ENCODE peak calls at places on chromosomes 11 and 22, in nine cellular contexts. Q, V, T, G, N, P, H, A and J are unnamed samples. For H3K4me1, the result is how much of the 10 kb centered on the place peaks cover.

GRCh38 chr22:50247748-50248147 is 2.9 kb upstream of the TUBGCP6 start:
- DNase-seq in Q (no peak), V (peak), T (peak), G (peak), N (no peak), P (no peak), H (no peak), A (no peak), J (peak)

GRCh38 chr11:83192846-83193245 is 666 bp upstream of the ANKRD42 start:
- DNase-seq in Q (no peak), V (no peak), T (no peak), G (no peak), N (no peak), P (no peak), H (no peak), A (no peak), J (no peak)

GRCh38 chr11:95451682-95452081 is 220.7 kb upstream of the SESN3 start:
- DNase-seq in Q (no peak), V (no peak), T (no peak), G (no peak), N (no peak), P (no peak), H (no peak), A (no peak), J (no peak)

GRCh38 chr11:66639066-66639813 is 737 bp downstream of the RBM4 start:
- DNase-seq in Q (no peak), V (no peak), T (peak), G (no peak), N (no peak), P (no peak), H (peak), A (peak), J (peak)

GRCh38 chr11:33531743-33532181 is 168.9 kb downstream of the C11orf91 start:
- DNase-seq in Q (no peak), V (no peak), T (no peak), G (no peak), N (no peak), P (no peak), H (peak), A (no peak), J (no peak)

GRCh38 chr11:10309163-10310093 is 4.6 kb downstream of the ADM start:
- DNase-seq in Q (peak), V (peak), T (peak), G (peak), N (peak), P (peak), H (peak), A (no peak), J (no peak)

GRCh38 chr11:35682230-35683195 is 19.9 kb downstream of the TRIM44 start:
- DNase-seq in Q (no peak), V (no peak), T (no peak), G (no peak), N (no peak), P (no peak), H (no peak), A (no peak), J (no peak)

GRCh38 chr11:37500425-37500824 is 902.4 kb upstream of the RAG2 start:
- DNase-seq in Q (no peak), V (no peak), T (no peak), G (no peak), N (no peak), P (no peak), H (no peak), A (no peak), J (no peak)

GRCh38 chr22:27952091-27952490 is 33.0 kb upstream of the PITPNB start:
- DNase-seq in Q (no peak), V (no peak), T (no peak), G (no peak), N (no peak), P (no peak), H (no peak), A (no peak), J (no peak)

GRCh38 chr11:66144000-66144678 is 74.1 kb downstream of the PACS1 start:
- DNase-seq in Q (no peak), V (no peak), T (no peak), G (no peak), N (no peak), P (no peak), H (no peak), A (no peak), J (no peak)

GRCh38 chr22:29987143-29987542 is 93.1 kb upstream of the HORMAD2 start:
- DNase-seq in Q (no peak), V (no peak), T (no peak), G (no peak), N (no peak), P (no peak), H (no peak), A (peak), J (no peak)

GRCh38 chr11:36243641-36244040 is 45.6 kb downstream of the COMMD9 start:
- DNase-seq in Q (no peak), V (no peak), T (no peak), G (no peak), N (no peak), P (no peak), H (no peak), A (no peak), J (no peak)

GRCh38 chr11:6646040-6646439 is 9.6 kb downstream of the DCHS1 start:
- DNase-seq in Q (peak), V (no peak), T (no peak), G (no peak), N (no peak), P (peak), H (peak), A (no peak), J (no peak)

GRCh38 chr22:45254789-45255261 is 14.1 kb upstream of the KIAA0930 start:
- DNase-seq in Q (no peak), V (no peak), T (no peak), G (no peak), N (no peak), P (no peak), H (no peak), A (no peak), J (no peak)

GRCh38 chr11:118081241-118081958 is 4.5 kb downstream of the TMPRSS4 start:
- DNase-seq in Q (no peak), V (no peak), T (no peak), G (no peak), N (no peak), P (no peak), H (no peak), A (no peak), J (no peak)

GRCh38 chr22:36778020-36778419 is 2.1 kb upstream of the IFT27 start:
- DNase-seq in Q (no peak), V (no peak), T (no peak), G (no peak), N (no peak), P (no peak), H (no peak), A (no peak), J (no peak)

GRCh38 chr22:21044931-21045584 is 688 bp upstream of the LRRC74B start:
- DNase-seq in Q (no peak), V (no peak), T (no peak), G (no peak), N (no peak), P (no peak), H (no peak), A (no peak), J (no peak)

GRCh38 chr11:26065944-26066343 is 266.0 kb upstream of the ANO3 start:
- DNase-seq in Q (no peak), V (no peak), T (no peak), G (no peak), N (no peak), P (no peak), H (no peak), A (no peak), J (no peak)
- H3K4me1 ChIP-seq in Q (under half), V (under half), T (under half), G (under half), N (under half), P (under half), H (under half), A (under half), J (under half)

GRCh38 chr11:63518548-63518947 is 12.7 kb downstream of the LGALS12 start:
- DNase-seq in Q (no peak), V (no peak), T (no peak), G (no peak), N (no peak), P (no peak), H (no peak), A (no peak), J (no peak)
- TF ChIP-seq CTCF in Q (no peak), V (no peak), T (no peak), G (no peak), N (no peak), P (no peak), H (no peak), A (no peak), J (no peak)

GRCh38 chr11:2193099-2193886 is 21.7 kb upstream of the TH start:
- DNase-seq in Q (no peak), V (no peak), T (no peak), G (no peak), N (no peak), P (no peak), H (peak), A (peak), J (no peak)

GRCh38 chr11:2195756-2196088 is 24.1 kb upstream of the TH start:
- DNase-seq in Q (no peak), V (no peak), T (no peak), G (no peak), N (no peak), P (no peak), H (no peak), A (no peak), J (no peak)

GRCh38 chr11:2192435-2192834 is 20.8 kb upstream of the TH start:
- DNase-seq in Q (no peak), V (no peak), T (no peak), G (no peak), N (no peak), P (no peak), H (no peak), A (no peak), J (no peak)

GRCh38 chr11:2196970-2197770 is 25.6 kb upstream of the TH start:
- DNase-seq in Q (peak), V (peak), T (peak), G (peak), N (peak), P (peak), H (peak), A (peak), J (peak)

DNA sequence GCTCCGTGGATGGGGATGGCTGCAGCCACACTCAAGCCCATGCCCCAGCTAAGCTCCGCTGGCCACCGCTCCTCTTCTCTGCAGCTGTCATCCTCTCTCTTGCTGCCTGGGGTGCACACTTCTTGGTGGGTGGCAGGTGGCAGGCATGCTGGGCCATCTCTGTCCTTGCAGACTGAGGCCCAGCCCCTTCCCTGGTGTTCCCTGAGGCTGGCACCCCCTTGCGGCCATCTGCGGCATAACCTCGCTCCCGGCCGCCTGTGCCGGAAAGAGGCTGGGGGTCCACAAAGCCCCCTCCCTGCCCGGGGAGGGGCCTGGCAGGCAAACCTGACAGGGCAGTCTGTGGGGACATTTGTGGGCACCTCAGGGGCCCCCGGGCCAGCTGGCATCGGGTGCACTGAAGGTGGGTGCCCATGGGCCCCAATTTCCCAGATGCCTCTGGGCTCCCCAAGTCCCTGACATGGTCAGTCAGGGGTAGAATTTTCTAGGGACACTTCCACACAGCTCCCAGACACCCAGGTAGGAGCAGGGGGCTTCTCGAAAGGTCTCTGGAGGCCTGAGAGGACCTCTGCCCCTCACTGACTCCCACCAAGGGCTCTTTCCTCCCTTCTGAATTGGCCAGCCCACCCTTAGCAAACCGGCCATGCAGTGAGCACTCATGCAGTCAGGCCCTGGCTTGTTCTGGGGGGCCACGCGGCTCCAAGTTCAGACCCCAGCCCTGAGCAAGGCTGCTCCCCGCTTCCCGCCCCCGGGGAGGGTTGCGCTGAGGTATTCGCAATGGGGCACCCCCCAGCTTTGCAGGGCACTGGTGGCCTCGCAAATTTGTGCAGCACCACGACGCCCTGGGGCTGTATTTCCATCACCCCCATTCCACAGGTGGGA is 23.5 kb upstream of the TH start:
- DNase-seq in Q (no peak), V (no peak), T (peak), G (peak), N (no peak), P (no peak), H (no peak), A (peak), J (peak)
- H3K4me1 ChIP-seq in Q (under half), V (under half), T (under half), G (under half), N (under half), P (under half), H (under half), A (under half), J (under half)

DNA sequence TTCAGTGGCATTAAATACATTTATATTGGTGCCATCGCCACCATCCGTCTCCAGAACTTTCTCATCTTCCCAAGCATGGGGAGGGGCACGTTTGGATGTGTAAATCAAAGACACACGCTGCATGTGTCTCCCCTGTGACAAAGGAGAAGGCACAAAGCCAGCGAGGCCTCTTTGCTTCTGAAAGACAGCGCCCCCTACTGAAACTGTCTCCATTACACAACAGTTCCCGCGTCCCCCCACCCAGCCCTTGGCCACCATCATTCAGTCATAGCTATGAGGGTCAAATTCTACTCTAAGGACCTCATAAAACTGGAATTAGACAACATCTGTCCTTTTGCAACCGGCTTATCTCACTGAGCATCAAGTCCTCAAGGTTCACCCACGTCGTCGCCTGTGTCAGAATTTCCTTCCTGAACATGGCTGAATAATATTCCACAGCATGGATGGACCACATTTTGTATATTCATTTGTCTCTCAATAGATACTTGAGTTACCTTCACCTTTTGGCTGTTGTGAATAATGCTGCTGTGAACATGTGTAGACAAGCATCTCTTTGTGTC is 64.8 kb downstream of the IGF2 start:
- DNase-seq in Q (no peak), V (no peak), T (no peak), G (peak), N (no peak), P (no peak), H (no peak), A (peak), J (no peak)
- TF ChIP-seq CTCF in Q (no peak), V (peak), T (peak), G (peak), N (no peak), P (peak), H (peak), A (peak), J (no peak)

DNA sequence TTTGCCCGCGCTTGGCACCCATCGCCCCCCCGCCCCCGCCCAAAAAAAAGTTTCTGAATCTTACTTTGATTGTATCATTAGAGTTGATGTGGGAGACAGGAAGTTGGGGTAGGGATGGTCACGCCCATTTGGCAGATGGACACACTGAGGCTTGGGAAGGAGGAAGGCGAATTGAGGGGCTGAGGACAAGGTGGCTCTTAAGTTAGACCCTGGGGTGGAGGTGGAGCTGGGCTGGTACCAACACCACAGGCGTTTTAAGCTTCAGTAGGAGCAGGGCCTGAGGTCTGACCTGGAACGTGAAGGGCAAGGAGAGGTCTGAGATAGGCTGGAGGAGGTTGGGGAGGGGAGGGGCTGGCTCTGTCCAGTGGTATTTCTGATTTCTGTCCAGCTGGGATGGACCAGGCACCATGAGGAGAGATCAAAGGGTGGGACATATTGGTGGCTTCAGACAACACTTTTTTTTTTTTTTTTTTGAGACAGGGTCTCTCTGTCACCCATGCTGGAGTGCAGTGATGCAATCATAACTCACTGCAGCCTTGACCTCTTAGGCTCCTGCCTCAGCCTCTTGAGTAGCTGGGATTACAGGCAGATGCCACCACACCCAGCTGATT is 777 bp upstream of the CDC42BPG start:
- DNase-seq in Q (no peak), V (no peak), T (no peak), G (no peak), N (no peak), P (no peak), H (no peak), A (no peak), J (no peak)
- H3K4me1 ChIP-seq in Q (under half), V (half or more), T (half or more), G (under half), N (under half), P (under half), H (under half), A (under half), J (under half)

GRCh38 chr22:19488884-19489843 is 9.4 kb downstream of the CDC45 start:
- DNase-seq in Q (no peak), V (no peak), T (peak), G (no peak), N (no peak), P (no peak), H (no peak), A (no peak), J (no peak)
- TF ChIP-seq CTCF in Q (peak), V (no peak), T (no peak), G (no peak), N (no peak), P (no peak), H (peak), A (peak), J (no peak)

DNA sequence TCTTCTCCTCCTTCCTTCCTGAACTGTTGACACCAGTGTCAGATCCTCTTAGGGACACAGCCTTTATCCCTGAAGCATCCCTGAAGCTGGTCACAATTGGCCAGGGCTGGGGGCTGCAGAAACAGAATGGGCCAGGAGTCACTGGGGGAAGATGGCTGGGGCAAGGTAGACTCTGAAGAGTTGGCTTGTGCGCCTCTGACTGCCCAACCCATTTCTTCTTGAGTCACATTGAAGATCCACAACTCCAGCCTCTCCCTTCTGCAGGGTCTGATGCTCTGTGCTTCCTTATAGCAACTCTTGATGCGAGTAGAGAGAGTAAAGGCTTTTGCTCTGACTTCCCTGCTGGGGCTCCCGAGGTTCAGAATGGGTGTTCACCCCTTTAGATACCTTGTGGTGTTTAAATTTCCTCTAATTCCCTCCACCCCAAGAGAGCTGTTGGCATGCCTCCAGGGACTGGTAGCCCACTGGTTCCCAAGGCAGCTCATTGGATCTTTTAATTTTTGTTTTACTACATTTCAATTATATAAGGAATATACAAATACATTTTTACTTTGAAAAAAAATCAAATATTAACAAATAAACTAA is 13.4 kb downstream of the PRDM11 start:
- DNase-seq in Q (no peak), V (no peak), T (no peak), G (no peak), N (no peak), P (no peak), H (no peak), A (no peak), J (no peak)
- H3K4me1 ChIP-seq in Q (half or more), V (under half), T (under half), G (under half), N (under half), P (under half), H (half or more), A (under half), J (under half)

DNA sequence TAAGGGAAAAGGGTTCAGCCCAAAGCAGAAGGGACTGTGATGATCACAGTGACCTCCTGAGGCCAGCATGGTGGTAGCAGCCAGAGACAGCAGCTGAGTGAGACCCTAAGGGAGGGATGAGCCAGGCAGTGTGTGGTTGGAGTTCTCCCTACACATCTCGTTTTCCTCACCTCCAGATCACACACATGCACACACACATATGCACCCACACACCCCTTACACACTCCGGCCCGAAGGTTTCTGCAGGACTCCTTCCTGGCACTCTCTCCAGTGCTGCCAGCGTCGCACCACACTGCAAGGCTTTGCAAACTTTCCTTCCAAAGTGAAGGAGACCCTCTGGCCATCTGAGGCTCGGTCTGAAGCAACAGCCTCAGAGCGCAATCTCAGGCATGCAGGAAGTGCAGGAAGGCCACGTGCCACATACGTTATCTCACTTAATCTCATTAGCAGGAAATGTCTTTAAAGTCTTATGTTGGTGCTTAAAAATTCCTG is 26.9 kb upstream of the TP53I11 start:
- DNase-seq in Q (no peak), V (no peak), T (peak), G (peak), N (no peak), P (no peak), H (no peak), A (no peak), J (no peak)
- TF ChIP-seq CTCF in Q (peak), V (peak), T (peak), G (peak), N (no peak), P (no peak), H (peak), A (peak), J (no peak)